ENCODE peak calls at places on chromosomes 4 and X, in nine cellular contexts. C is heart left ventricle, Y is tibial nerve, Q is uterus, A is IMR-90, I is right lobe of liver, O is HCT116, W is upper lobe of left lung, Z is body of pancreas. T is an unnamed sample.
A peak's percentile ranks its signal among the peaks of the same experiment; 100 is the strongest.

GRCh38 chr4:15003891-15004700 is 1.8 kb downstream of the CPEB2 start:
- DNase-seq in C (peak; percentile 41), Y (peak; percentile 25), Q (peak; percentile 24), A (no peak), I (peak; percentile 73), O (no peak), W (peak; percentile 52), Z (peak; percentile 54), T (peak; percentile 42)

GRCh38 chrX:135596495-135596894 is 76.0 kb downstream of the INTS6L start:
- DNase-seq in C (peak; percentile 18), Y (no peak), Q (no peak), A (peak; percentile 16), I (no peak), O (peak; percentile 38), W (no peak), Z (peak; percentile 6), T (peak; percentile 58)

GRCh38 chr4:80878218-80878617 is 152.3 kb upstream of the BMP3 start:
- DNase-seq in C (no peak), Y (no peak), Q (no peak), A (peak; percentile 34), I (no peak), O (no peak), W (no peak), Z (no peak), T (no peak)

GRCh38 chrX:40273356-40274050 is 175.7 kb upstream of the BCOR start:
- DNase-seq in C (peak; percentile 44), Y (no peak), Q (peak; percentile 74), A (peak; percentile 35), I (peak; percentile 55), O (no peak), W (peak; percentile 42), Z (peak; percentile 34), T (no peak)

GRCh38 chr4:98113005-98113404 is 30.3 kb downstream of the STPG2 start:
- DNase-seq in C (no peak), Y (no peak), Q (no peak), A (peak; percentile 25), I (no peak), O (peak; percentile 6), W (no peak), Z (peak; percentile 6), T (no peak)

GRCh38 chr4:10104211-10104990 is 12.2 kb downstream of the WDR1 start:
- DNase-seq in C (no peak), Y (no peak), Q (no peak), A (no peak), I (no peak), O (no peak), W (no peak), Z (no peak), T (no peak)

GRCh38 chr4:75726577-75726976 is 2.2 kb downstream of the USO1 start:
- DNase-seq in C (no peak), Y (no peak), Q (no peak), A (peak; percentile 18), I (no peak), O (no peak), W (no peak), Z (no peak), T (peak; percentile 31)

GRCh38 chrX:63754141-63754859 is 30.7 kb downstream of the ARHGEF9 start:
- DNase-seq in C (no peak), Y (no peak), Q (no peak), A (peak; percentile 15), I (peak; percentile 45), O (no peak), W (peak; percentile 32), Z (no peak), T (no peak)

GRCh38 chr4:127632420-127633403 is at the start of gene INTU:
- DNase-seq in C (peak; percentile 94), Y (peak; percentile 93), Q (peak; percentile 92), A (peak; percentile 97), I (peak; percentile 94), O (peak; percentile 92), W (peak; percentile 98), Z (peak; percentile 97), T (peak; percentile 99)

GRCh38 chr4:159070742-159071141 is 32.1 kb upstream of the RAPGEF2 start:
- DNase-seq in C (no peak), Y (peak; percentile 29), Q (no peak), A (peak; percentile 74), I (no peak), O (no peak), W (no peak), Z (no peak), T (no peak)

GRCh38 chr4:112526061-112526460 is 10.1 kb upstream of the NEUROG2 start:
- DNase-seq in C (no peak), Y (no peak), Q (no peak), A (peak; percentile 59), I (no peak), O (no peak), W (no peak), Z (no peak), T (no peak)

GRCh38 chr4:15851969-15852368 is 73.8 kb downstream of the CD38 start:
- DNase-seq in C (no peak), Y (no peak), Q (no peak), A (no peak), I (no peak), O (no peak), W (no peak), Z (no peak), T (no peak)

GRCh38 chr4:19592391-19592790 is 659.3 kb upstream of the SLIT2 start:
- DNase-seq in C (no peak), Y (no peak), Q (no peak), A (peak; percentile 42), I (no peak), O (no peak), W (no peak), Z (no peak), T (no peak)

GRCh38 chrX:23327104-23327503 is 7.5 kb upstream of the PTCHD1 start:
- DNase-seq in C (no peak), Y (no peak), Q (no peak), A (no peak), I (no peak), O (no peak), W (no peak), Z (no peak), T (no peak)

GRCh38 chrX:45322382-45322781 is 121.7 kb upstream of the DIPK2B start:
- DNase-seq in C (peak; percentile 8), Y (peak; percentile 24), Q (peak; percentile 58), A (peak; percentile 83), I (no peak), O (peak; percentile 51), W (peak; percentile 30), Z (peak; percentile 56), T (peak; percentile 38)

GRCh38 chrX:132041016-132041415 is 17.9 kb downstream of the STK26 start:
- DNase-seq in C (no peak), Y (no peak), Q (no peak), A (no peak), I (no peak), O (no peak), W (no peak), Z (no peak), T (no peak)

GRCh38 chrX:119721926-119722325 is 29.0 kb upstream of the SEPTIN6 start:
- DNase-seq in C (no peak), Y (no peak), Q (no peak), A (no peak), I (no peak), O (no peak), W (no peak), Z (no peak), T (no peak)
- H3K27ac ChIP-seq in C (no peak overlapping the region), Y (no peak overlapping the region), Q (no peak overlapping the region), A (no peak overlapping the region), I (no peak overlapping the region), O (no peak overlapping the region), W (no peak overlapping the region), Z (no peak overlapping the region), T (no peak overlapping the region)

DNA sequence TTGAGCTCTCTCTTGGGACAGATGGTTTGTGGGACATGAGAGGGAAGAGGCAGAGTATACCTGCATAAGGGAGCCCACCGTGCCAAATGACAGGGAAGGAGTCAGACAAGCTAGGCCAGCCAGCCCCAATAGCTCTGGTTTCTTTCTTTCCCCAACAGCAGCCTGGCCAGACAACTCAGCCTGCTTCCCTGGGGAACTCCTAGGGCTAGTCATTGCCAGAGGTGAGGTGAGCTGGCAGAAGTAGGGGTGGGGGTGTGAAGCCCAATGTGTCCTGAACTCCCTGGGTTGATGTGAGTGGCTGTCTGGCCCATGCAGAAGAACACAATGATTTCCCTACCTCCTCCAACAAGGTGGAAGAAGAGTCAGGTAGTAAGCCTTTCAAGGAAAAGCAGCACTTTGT is 135.5 kb downstream of the AMMECR1 start:
- DNase-seq in C (no peak), Y (no peak), Q (no peak), A (peak; percentile 43), I (no peak), O (no peak), W (no peak), Z (no peak), T (no peak)
- TF ChIP-seq POLR2A in C (no peak), Y (no peak), Q (no peak), A (no peak), I (no peak), O (no peak), W (no peak), Z (no peak), T (no peak)

DNA sequence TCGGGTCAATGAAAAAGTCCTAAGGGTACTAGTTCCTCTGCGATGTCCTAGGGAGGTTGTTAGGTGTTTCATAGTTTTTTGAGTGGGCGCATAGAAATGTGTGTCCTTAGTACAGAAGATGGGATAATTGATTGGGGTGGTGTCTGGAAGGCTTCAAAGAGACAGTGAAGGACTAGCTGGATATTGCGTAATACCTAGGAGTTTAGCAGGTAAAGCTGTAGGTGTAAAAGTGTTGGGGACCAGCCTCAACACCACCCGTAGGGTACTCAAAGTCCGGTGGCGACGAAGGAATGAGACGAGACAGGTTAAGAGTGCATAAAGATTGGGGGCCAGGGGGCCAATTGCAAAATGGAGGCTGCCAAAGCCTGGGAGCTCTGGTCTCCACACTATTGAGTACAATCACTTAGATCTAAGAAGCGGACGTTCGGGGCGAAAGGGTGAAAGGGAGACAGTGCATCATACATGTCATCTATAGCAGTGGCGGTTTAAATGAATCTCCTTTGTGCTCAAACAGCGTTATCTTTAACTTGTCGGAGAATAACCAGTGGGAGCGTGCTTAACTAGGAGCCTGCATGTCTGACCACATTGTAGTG is 1.0 kb downstream of the TRMT44 start:
- DNase-seq in C (no peak), Y (no peak), Q (no peak), A (no peak), I (no peak), O (no peak), W (no peak), Z (no peak), T (no peak)
- H3K27ac ChIP-seq in C (no peak overlapping the region), Y (no peak overlapping the region), Q (no peak overlapping the region), A (no peak overlapping the region), I (no peak overlapping the region), O (peak overlapping the region; percentile 78), W (peak overlapping the region; percentile 88), Z (no peak overlapping the region), T (peak overlapping the region; percentile 85)

DNA sequence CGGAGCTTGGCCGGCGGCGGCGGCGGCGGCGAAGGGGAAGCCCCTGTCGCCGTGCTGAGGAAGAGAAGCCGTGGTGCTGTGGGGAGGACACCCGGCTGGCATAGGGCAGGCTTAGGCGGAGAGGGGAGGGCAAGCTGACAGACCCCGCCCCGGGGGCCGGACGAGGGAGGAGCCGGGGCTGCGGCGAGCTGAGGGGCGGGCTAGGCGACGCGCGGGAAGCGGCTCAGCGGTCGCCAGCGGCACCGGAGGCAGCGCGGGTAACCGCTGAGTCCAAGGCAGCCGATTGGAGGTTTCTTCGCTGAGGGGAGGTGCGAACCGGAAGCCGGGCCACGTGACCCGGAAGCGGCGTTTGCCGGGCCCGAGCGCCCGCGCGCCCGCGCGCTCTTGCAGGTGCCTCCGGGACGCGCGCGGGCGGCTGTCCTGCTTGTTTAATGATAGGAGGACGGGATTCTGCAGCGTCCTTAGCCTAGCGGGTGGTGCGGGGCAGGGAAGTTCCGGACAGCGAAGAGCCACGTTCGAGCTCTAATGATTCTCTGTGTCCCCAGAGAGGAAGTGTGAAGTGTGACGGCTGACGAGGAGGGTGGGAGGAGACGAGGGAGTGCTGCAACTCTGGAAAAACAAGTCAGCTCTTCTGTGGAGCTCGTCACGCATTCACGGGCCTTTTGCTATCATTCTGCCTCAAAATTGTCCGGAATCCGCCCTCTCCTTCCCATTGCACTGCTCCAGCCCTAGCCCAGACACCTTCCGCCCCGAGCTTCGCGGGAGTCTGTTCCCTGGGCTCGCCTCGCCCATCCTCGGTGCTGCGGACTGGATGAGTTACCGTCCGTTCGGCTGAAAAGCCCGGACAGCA is at the start of gene AP1S2:
- DNase-seq in C (peak; percentile 93), Y (peak; percentile 74), Q (peak; percentile 92), A (peak; percentile 92), I (peak; percentile 98), O (peak; percentile 78), W (peak; percentile 98), Z (peak; percentile 92), T (peak; percentile 92)
- TF ChIP-seq POLR2A in C (no peak), Y (peak; percentile 84), Q (peak; percentile 60), A (no peak), I (peak; percentile 75), O (no peak), W (peak; percentile 28), Z (peak; percentile 77), T (no peak)